ENCODE peak calls at places on chromosomes 16 and 17, in eight cellular contexts. S, O, E, C, W, J, T and G are unnamed samples. For H3K36me3, the result is how much of the 10 kb centered on the place peaks cover.

GRCh38 chr16:90028985-90029384 is 9.7 kb upstream of the DBNDD1 start:
- DNase-seq in S (no peak), O (no peak), E (no peak), C (no peak), W (no peak), J (no peak), T (no peak), G (no peak)

GRCh38 chr16:19446886-19447285 is 29.2 kb downstream of the TMC5 start:
- DNase-seq in S (no peak), O (no peak), E (no peak), C (no peak), W (no peak), J (no peak), T (no peak), G (no peak)

GRCh38 chr16:14148569-14148968 is 77.5 kb downstream of the MRTFB start:
- DNase-seq in S (no peak), O (no peak), E (peak), C (no peak), W (no peak), J (no peak), T (no peak), G (no peak)

GRCh38 chr16:9844361-9844760 is 337.9 kb downstream of the GRIN2A start:
- DNase-seq in S (no peak), O (no peak), E (no peak), C (no peak), W (no peak), J (no peak), T (no peak), G (no peak)

GRCh38 chr17:752620-753219 is 656 bp upstream of the GEMIN4 start:
- DNase-seq in S (peak), O (peak), E (peak), C (peak), W (peak), J (peak), T (peak), G (peak)

GRCh38 chr17:82977586-82977985 is 101.8 kb upstream of the METRNL start:
- DNase-seq in S (no peak), O (no peak), E (no peak), C (no peak), W (no peak), J (peak), T (no peak), G (no peak)

GRCh38 chr16:23836404-23837291 is 865 bp downstream of the PRKCB start:
- DNase-seq in S (no peak), O (no peak), E (no peak), C (no peak), W (peak), J (peak), T (no peak), G (no peak)

GRCh38 chr16:66928702-66929388 is 3.5 kb upstream of the RRAD start:
- DNase-seq in S (no peak), O (no peak), E (peak), C (no peak), W (no peak), J (no peak), T (no peak), G (no peak)

GRCh38 chr16:89858973-89859808 is 14.2 kb upstream of the TCF25 start:
- DNase-seq in S (no peak), O (no peak), E (no peak), C (no peak), W (no peak), J (peak), T (no peak), G (no peak)

GRCh38 chr17:77233635-77234334 is 93.0 kb downstream of the SEC14L1 start:
- DNase-seq in S (no peak), O (no peak), E (peak), C (no peak), W (no peak), J (no peak), T (no peak), G (peak)

GRCh38 chr16:17166095-17166494 is 304.7 kb downstream of the XYLT1 start:
- DNase-seq in S (no peak), O (no peak), E (peak), C (no peak), W (no peak), J (no peak), T (no peak), G (no peak)

DNA sequence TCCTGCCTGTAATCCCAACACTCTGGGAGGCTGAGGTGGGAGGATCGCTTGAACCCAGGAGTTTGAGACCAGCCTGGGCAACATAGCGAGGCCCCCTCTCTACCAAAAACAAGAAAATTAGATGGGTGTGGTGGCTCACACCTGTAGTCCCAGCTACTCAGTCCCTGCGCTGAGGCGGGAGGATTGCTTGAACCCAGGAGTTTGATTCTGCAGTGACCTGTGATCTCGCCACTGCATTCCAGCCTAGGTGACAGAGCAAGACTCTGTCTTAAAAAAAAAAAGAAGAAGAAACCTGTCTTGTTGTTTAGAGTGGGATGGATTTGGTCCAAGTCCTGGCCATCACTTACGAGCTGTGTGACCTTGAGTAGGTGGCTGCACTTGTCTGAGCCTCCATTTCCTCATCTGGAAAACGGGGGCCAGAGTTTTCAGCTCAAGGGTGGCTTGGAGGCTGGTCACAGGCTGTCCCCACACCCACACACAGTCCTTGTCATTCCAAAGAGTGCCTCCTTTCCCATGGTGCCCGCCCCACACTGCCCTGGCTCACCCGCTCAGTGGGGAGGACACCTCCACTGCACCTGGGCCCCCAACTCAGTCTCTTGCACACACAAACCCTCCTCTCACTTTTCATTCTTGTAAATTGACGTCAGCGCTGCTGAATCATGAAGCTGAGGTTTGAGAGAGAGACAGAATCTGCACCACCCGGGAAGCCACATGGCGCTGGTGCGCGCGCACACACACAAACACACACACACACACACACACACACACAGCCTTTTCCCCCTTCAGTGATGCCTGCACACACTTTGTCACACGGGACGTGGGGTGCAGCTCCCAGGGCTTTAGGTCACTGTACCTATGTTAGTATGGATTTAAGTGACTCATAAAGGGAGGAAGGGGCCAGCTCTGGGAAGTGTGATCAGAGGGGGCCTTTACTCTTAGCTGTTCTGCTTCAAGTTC is 4.2 kb downstream of the SOCS1 start:
- DNase-seq in S (no peak), O (no peak), E (peak), C (no peak), W (peak), J (peak), T (no peak), G (no peak)
- H3K27ac ChIP-seq in S (no peak), O (no peak), E (peak), C (no peak), W (no peak), J (peak), T (no peak), G (no peak)

GRCh38 chr16:3751878-3752277 is 34.6 kb upstream of the TRAP1 start:
- DNase-seq in S (no peak), O (no peak), E (no peak), C (no peak), W (peak), J (no peak), T (no peak), G (no peak)

GRCh38 chr16:3755249-3755648 is 37.9 kb upstream of the TRAP1 start:
- DNase-seq in S (no peak), O (no peak), E (no peak), C (no peak), W (no peak), J (no peak), T (no peak), G (no peak)

GRCh38 chr16:3754304-3754703 is 37.0 kb upstream of the TRAP1 start:
- DNase-seq in S (no peak), O (no peak), E (peak), C (no peak), W (no peak), J (no peak), T (no peak), G (no peak)

GRCh38 chr16:3754772-3755171 is 37.4 kb upstream of the TRAP1 start:
- DNase-seq in S (no peak), O (no peak), E (peak), C (no peak), W (no peak), J (no peak), T (no peak), G (no peak)

GRCh38 chr16:3752984-3753383 is 35.7 kb upstream of the TRAP1 start:
- DNase-seq in S (no peak), O (no peak), E (no peak), C (no peak), W (peak), J (no peak), T (no peak), G (peak)
- H3K36me3 ChIP-seq in S (under half), O (under half), E (under half), C (under half), W (under half), J (under half), T (half or more), G (half or more)

DNA sequence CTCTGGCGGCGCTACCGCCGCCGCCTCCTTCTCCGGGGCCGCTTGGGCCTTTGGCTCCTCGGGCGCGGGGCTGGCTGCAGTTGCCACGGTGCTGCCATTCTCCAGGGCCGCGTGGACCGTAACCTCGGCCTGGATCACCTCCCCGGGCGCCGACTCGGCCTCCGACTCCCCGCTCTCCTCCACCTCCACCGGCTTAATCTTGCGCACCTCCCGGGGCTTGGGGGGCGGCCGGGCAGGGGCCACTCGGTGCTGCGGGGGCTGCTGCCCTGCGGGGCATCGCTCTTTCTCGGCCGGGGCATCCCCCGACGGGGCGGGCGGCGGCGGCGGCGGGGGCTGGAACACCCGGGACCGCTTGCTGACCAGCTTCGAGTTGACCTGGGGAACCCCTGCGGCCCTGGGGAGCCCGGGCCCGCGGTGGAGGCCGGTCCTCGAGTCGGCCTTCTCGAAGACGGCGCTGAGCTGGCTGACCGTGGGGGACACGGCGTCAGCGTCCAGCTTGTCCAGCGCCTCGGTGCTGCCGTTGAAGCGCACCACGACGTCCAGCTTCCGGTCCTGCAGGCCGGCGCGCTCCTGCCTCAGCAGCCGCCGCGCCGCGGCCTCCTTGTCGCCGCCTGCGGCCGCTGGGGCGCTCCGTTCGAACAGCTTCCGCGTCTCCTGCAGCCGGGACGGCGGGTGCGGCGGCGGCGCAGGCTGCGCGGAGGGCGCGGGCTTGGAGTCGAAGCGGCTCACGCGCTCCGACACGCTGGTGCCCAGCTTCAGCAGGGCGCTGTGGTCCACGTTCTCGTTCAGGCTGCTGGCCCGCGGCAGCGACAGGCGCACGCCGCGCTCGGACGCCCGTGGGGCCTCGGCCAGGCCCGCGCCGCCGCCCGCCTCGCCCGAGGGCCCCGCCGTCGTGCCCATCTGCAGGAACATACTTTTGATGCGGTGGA is 788 bp downstream of the PPP1R9B start:
- DNase-seq in S (peak), O (peak), E (peak), C (no peak), W (peak), J (peak), T (no peak), G (no peak)
- TF ChIP-seq POLR2A in S (no peak), O (no peak), E (no peak), C (no peak), W (no peak), J (peak), T (no peak), G (peak)

DNA sequence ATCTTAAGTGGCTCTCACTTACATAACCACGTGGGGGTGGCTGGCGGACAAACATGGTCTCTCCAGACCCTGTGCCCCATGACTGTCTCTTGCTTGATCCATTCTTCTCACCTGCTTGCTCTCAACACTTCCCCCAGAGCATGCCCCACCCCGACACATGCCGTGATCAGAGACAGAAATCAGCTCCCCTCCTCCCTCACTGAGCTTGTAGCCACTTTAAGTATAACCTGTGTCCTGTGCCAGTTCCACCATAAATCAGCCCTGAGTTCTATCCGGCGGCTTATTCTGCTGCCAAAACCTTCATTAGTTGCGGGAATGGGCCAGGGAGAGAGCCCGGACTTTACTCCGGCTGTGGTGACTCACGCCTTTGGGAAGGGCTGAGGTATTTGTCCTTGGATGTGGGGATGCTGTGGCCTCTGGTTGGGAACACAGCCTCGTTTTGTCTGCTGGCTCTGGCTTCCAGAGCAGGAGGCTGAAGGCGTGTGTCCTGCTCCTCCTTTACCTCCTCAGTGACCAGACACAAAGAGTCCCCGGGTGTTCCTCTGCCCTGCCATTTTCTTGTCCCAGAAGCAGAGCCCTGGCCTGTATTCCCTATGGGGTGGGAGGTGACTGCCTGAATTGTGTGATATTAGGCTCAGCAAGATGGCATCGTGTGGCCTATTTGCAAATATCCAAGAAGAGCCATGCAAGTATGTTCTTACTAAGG is 21.1 kb downstream of the ANKRD40 start:
- DNase-seq in S (peak), O (peak), E (peak), C (no peak), W (peak), J (no peak), T (no peak), G (peak)
- H3K27ac ChIP-seq in S (peak), O (peak), E (peak), C (peak), W (peak), J (peak), T (peak), G (peak)

GRCh38 chr17:81578561-81579225 is 26.5 kb upstream of the FAAP100 start:
- DNase-seq in S (no peak), O (no peak), E (no peak), C (no peak), W (no peak), J (no peak), T (no peak), G (no peak)
- H3K36me3 ChIP-seq in S (under half), O (under half), E (under half), C (under half), W (under half), J (under half), T (half or more), G (under half)